ENCODE peak calls at places on chromosomes 4 and X, in nine cellular contexts. J is fibroblast of the aortic adventitia; M is stimulated activated CD4-positive, alpha-beta T cell treated with anti-CD3 and anti-CD28 coated beads, Interleukin-4, amount 100 ng/mL, for 4 hours; I is NCI-H524; Q is lung microvascular endothelial cell; V is ovary; C is NCI-H1930; F is NCI-H69; L is nucleus accumbens. O is an unnamed sample.

GRCh38 chrX:53047228-53047627 is 1.4 kb upstream of the GPR173 start:
- DNase-seq in C (peak; percentile 1), L (no peak), J (peak; percentile 39), F (peak; percentile 55), Q (peak; percentile 23), M (no peak), I (peak; percentile 34), V (no peak), O (no peak)

GRCh38 chrX:46954716-46955115 is 42.5 kb downstream of the JADE3 start:
- DNase-seq in J (no peak), L (no peak), Q (no peak), V (no peak), C (no peak), F (no peak), M (no peak), I (no peak), O (no peak)

GRCh38 chr4:158786155-158786581 is 17.3 kb downstream of the FNIP2 start:
- DNase-seq in I (no peak), L (no peak), F (peak; percentile 51), V (no peak), C (no peak), M (no peak), Q (peak; percentile 71), J (peak; percentile 61), O (no peak)

GRCh38 chrX:48789366-48790220 is 3.2 kb downstream of the GATA1 start:
- DNase-seq in C (no peak), M (no peak), J (no peak), I (no peak), F (no peak), V (no peak), L (no peak), Q (no peak), O (no peak)

GRCh38 chr4:76090241-76090691 is 15.8 kb downstream of the ART3 start:
- DNase-seq in V (no peak), M (no peak), J (peak; percentile 94), L (no peak), C (no peak), F (no peak), Q (peak; percentile 51), I (no peak), O (no peak)

GRCh38 chr4:152938237-152938969 is 2.3 kb downstream of the FHDC1 start:
- DNase-seq in V (no peak), I (no peak), J (no peak), L (no peak), Q (no peak), M (no peak), C (no peak), F (peak; percentile 48), O (no peak)

GRCh38 chr4:2788532-2789103 is 4.3 kb upstream of the SH3BP2 start:
- DNase-seq in L (no peak), M (no peak), J (peak; percentile 39), C (no peak), F (no peak), Q (no peak), V (peak; percentile 49), I (no peak), O (peak; percentile 28)

GRCh38 chr4:18318682-18319410 is 297.3 kb upstream of the LCORL start:
- DNase-seq in M (no peak), V (peak; percentile 31), F (no peak), J (peak; percentile 9), C (no peak), Q (peak; percentile 97), I (no peak), L (no peak), O (no peak)

GRCh38 chr4:30854566-30854965 is 134.4 kb downstream of the PCDH7 start:
- DNase-seq in J (peak; percentile 43), M (no peak), V (no peak), C (no peak), L (no peak), Q (no peak), I (no peak), F (no peak), O (no peak)

GRCh38 chrX:17679820-17680219 is 57.5 kb upstream of the SCML1 start:
- DNase-seq in F (peak; percentile 40), J (no peak), I (no peak), C (no peak), M (no peak), Q (no peak), L (no peak), V (no peak), O (no peak)

GRCh38 chr4:39658756-39659155 is 20.1 kb upstream of the SMIM14 start:
- DNase-seq in V (no peak), M (no peak), I (no peak), C (no peak), L (no peak), F (no peak), Q (no peak), J (peak; percentile 24), O (no peak)

GRCh38 chr4:96845798-96846197 is 1005.9 kb downstream of the PDHA2 start:
- DNase-seq in V (no peak), M (no peak), F (no peak), L (no peak), Q (no peak), J (no peak), C (no peak), I (no peak), O (no peak)

GRCh38 chr4:106032851-106033286 is 137.6 kb downstream of the NPNT start:
- DNase-seq in I (no peak), M (no peak), J (peak; percentile 60), V (no peak), Q (no peak), C (no peak), L (no peak), F (no peak), O (no peak)

GRCh38 chr4:62531250-62531649 is 1331.1 kb downstream of the ADGRL3 start:
- DNase-seq in L (no peak), C (no peak), M (no peak), Q (no peak), V (no peak), F (no peak), J (no peak), I (no peak), O (no peak)

GRCh38 chr4:153676984-153677383 is 7.1 kb upstream of the TLR2 start:
- DNase-seq in V (no peak), C (no peak), L (no peak), I (no peak), M (no peak), Q (peak; percentile 44), J (peak; percentile 92), F (no peak), O (no peak)

GRCh38 chrX:67544281-67544680 is 460 bp downstream of the AR start:
- DNase-seq in I (peak; percentile 3), V (peak; percentile 50), Q (peak; percentile 29), F (no peak), M (no peak), J (peak; percentile 46), C (no peak), L (no peak), O (no peak)

GRCh38 chrX:104391905-104392304 is 137.2 kb upstream of the ESX1 start:
- DNase-seq in C (no peak), L (no peak), M (no peak), Q (no peak), F (no peak), J (no peak), I (no peak), V (no peak), O (no peak)

GRCh38 chrX:36334508-36335015 is 415.0 kb downstream of the CFAP47 start:
- DNase-seq in F (no peak), M (no peak), C (no peak), I (no peak), V (no peak), L (no peak), J (no peak), Q (no peak), O (no peak)

GRCh38 chrX:11108253-11108941 is 2.7 kb upstream of the HCCS start:
- DNase-seq in V (no peak), F (no peak), L (no peak), Q (no peak), M (no peak), J (no peak), I (no peak), C (no peak), O (no peak)

GRCh38 chr4:120071192-120071795 is 4.6 kb upstream of the MAD2L1 start:
- DNase-seq in I (peak; percentile 51), M (peak; percentile 25), Q (peak; percentile 79), F (peak; percentile 62), V (peak; percentile 52), J (peak; percentile 87), C (no peak), L (no peak), O (peak; percentile 72)

GRCh38 chr4:3355266-3355748 is 62.5 kb downstream of the RGS12 start:
- DNase-seq in J (no peak), C (no peak), Q (no peak), V (no peak), F (no peak), I (no peak), L (no peak), M (no peak), O (no peak)

GRCh38 chr4:1948232-1948631 is 60.5 kb downstream of the NELFA start:
- DNase-seq in I (no peak), V (no peak), C (no peak), J (no peak), M (no peak), L (no peak), Q (no peak), F (no peak), O (no peak)

GRCh38 chr4:152278505-152279301 is 257.2 kb downstream of the FBXW7 start:
- DNase-seq in I (no peak), Q (no peak), F (peak; percentile 30), J (no peak), V (no peak), M (no peak), L (no peak), C (no peak), O (no peak)

GRCh38 chr4:3792813-3793212 is 26.6 kb downstream of the ADRA2C start:
- DNase-seq in I (peak; percentile 61), J (no peak), M (no peak), C (no peak), Q (no peak), F (peak; percentile 27), L (no peak), V (no peak), O (no peak)

GRCh38 chrX:122076241-122076640 is 1028.8 kb downstream of the GLUD2 start:
- DNase-seq in C (no peak), L (no peak), Q (no peak), F (no peak), M (no peak), I (no peak), J (no peak), V (no peak), O (no peak)